ENCODE peak calls at places on chromosomes 11 and 22, in eight cellular contexts. Q is endodermal cell, J is tibial artery, T is kidney, I is PC-9, B is pancreas, A is mesendoderm, N is caudate nucleus. O is an unnamed sample.

GRCh38 chr11:110454609-110455008 is 24.9 kb downstream of the FDX1 start:
- DNase-seq in J (no peak), A (no peak), T (no peak), N (no peak), I (no peak), Q (no peak), B (no peak), O (no peak)

GRCh38 chr22:32106930-32107329 is 52.2 kb downstream of the C22orf42 start:
- DNase-seq in A (peak; percentile 55), N (no peak), B (no peak), Q (peak; percentile 89), T (no peak), I (peak; percentile 30), J (no peak), O (no peak)

GRCh38 chr11:108886608-108887007 is 221.7 kb downstream of the DDX10 start:
- DNase-seq in J (no peak), N (no peak), Q (no peak), I (no peak), B (no peak), A (no peak), T (no peak), O (no peak)

GRCh38 chr11:45921561-45922424 is 663 bp upstream of the LARGE2 start:
- DNase-seq in J (no peak), I (peak; percentile 59), N (no peak), A (peak; percentile 89), Q (peak; percentile 97), B (peak; percentile 98), T (peak; percentile 86), O (no peak)

GRCh38 chr11:5304046-5304445 is 2.3 kb upstream of the OR51B4 start:
- DNase-seq in J (no peak), Q (no peak), A (no peak), I (no peak), T (no peak), N (no peak), B (no peak), O (no peak)

GRCh38 chr11:130831506-130832385 is 84.5 kb downstream of the SNX19 start:
- DNase-seq in J (no peak), N (peak; percentile 33), B (no peak), T (no peak), A (peak; percentile 38), I (no peak), Q (peak; percentile 62), O (no peak)

GRCh38 chr11:76770642-76771445 is 12.3 kb upstream of the TSKU start:
- DNase-seq in Q (peak; percentile 81), J (peak; percentile 88), I (peak; percentile 97), N (no peak), A (peak; percentile 86), T (no peak), B (no peak), O (no peak)

GRCh38 chr22:48369789-48370507 is 1457.7 kb downstream of the BRD1 start:
- DNase-seq in B (no peak), A (peak; percentile 82), Q (peak; percentile 80), N (no peak), T (no peak), I (no peak), J (no peak), O (no peak)

GRCh38 chr11:128726464-128727139 is 32.7 kb downstream of the FLI1 start:
- DNase-seq in A (no peak), Q (no peak), T (no peak), N (peak; percentile 15), J (peak; percentile 35), B (no peak), I (no peak), O (no peak)

GRCh38 chr11:117831661-117832415 is 7.3 kb upstream of the FXYD2 start:
- DNase-seq in I (no peak), B (peak; percentile 41), T (peak; percentile 42), Q (peak; percentile 37), A (no peak), N (no peak), J (peak; percentile 14), O (no peak)

GRCh38 chr22:22201185-22201924 is 43.2 kb upstream of the VPREB1 start:
- DNase-seq in B (no peak), I (no peak), T (no peak), N (peak; percentile 2), Q (peak; percentile 76), A (peak; percentile 58), J (no peak), O (no peak)

GRCh38 chr11:128772814-128773213 is 78.9 kb downstream of the FLI1 start:
- DNase-seq in I (no peak), T (peak; percentile 92), J (peak; percentile 53), B (peak; percentile 77), A (no peak), Q (no peak), N (no peak), O (no peak)

GRCh38 chr11:106021181-106021966 is 666 bp downstream of the MSANTD4 start:
- DNase-seq in J (no peak), B (no peak), I (no peak), Q (no peak), A (no peak), N (no peak), T (no peak), O (no peak)

GRCh38 chr22:20953668-20954500 is 13.2 kb upstream of the AIFM3 start:
- DNase-seq in I (no peak), Q (no peak), A (no peak), J (no peak), T (no peak), N (no peak), B (no peak), O (peak; percentile 90)

GRCh38 chr11:35313066-35313765 is 106.1 kb downstream of the SLC1A2 start:
- DNase-seq in T (no peak), J (no peak), B (no peak), A (no peak), Q (no peak), I (no peak), N (no peak), O (no peak)

GRCh38 chr22:31350410-31350863 is 4.3 kb upstream of the PATZ1 start:
- DNase-seq in T (peak; percentile 84), I (no peak), B (peak; percentile 90), Q (no peak), N (no peak), J (no peak), A (peak; percentile 66), O (no peak)

GRCh38 chr11:68130121-68130520 is 8.9 kb upstream of the CHKA start:
- DNase-seq in I (no peak), T (no peak), B (no peak), J (no peak), N (no peak), A (no peak), Q (no peak), O (no peak)

GRCh38 chr11:68353118-68353517 is 40.7 kb downstream of the LRP5 start:
- DNase-seq in Q (no peak), J (no peak), B (no peak), T (no peak), I (peak; percentile 61), A (no peak), N (no peak), O (no peak)

GRCh38 chr11:17687946-17688670 is 31.3 kb upstream of the MYOD1 start:
- DNase-seq in N (no peak), J (no peak), I (no peak), T (no peak), Q (no peak), B (no peak), A (no peak), O (no peak)

GRCh38 chr11:101446726-101447125 is 137.1 kb downstream of the TRPC6 start:
- DNase-seq in I (no peak), B (no peak), J (no peak), A (no peak), T (no peak), N (no peak), Q (no peak), O (no peak)

GRCh38 chr11:88553204-88553603 is 215.7 kb upstream of the CTSC start:
- DNase-seq in B (no peak), A (no peak), I (no peak), Q (no peak), N (no peak), T (no peak), J (no peak), O (no peak)

GRCh38 chr11:95910638-95911368 is 13.1 kb downstream of the MTMR2 start:
- DNase-seq in I (no peak), J (no peak), T (no peak), B (no peak), N (no peak), A (no peak), Q (no peak), O (no peak)
- H3K27ac ChIP-seq in I (no peak overlapping the region), J (no peak overlapping the region), T (no peak overlapping the region), B (no peak overlapping the region), N (peak overlapping the region; percentile 82), A (no peak overlapping the region), Q (no peak overlapping the region), O (no peak overlapping the region)

DNA sequence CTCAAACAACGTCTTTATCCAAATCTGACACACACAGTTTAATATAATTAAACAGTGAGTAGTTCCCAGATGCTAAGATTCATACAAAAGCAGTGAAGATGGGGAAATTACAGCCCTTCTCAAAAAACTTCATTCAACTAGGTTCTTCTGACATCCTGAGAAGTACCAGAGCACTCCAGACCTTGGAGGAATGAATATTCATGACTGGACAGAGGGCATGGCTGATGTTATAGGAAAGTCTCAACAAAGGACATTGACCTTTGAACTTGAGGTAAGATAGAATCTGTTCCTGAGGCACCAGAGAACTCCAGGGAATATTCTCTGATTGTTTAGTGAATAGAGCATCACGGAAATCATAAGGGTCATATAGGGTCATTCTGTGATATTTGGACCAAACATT is 106.4 kb upstream of the SLC5A12 start:
- DNase-seq in A (no peak), N (no peak), J (no peak), I (no peak), T (no peak), Q (no peak), B (no peak), O (no peak)
- H3K27ac ChIP-seq in A (no peak overlapping the region), N (no peak overlapping the region), J (peak overlapping the region; percentile 62), I (no peak overlapping the region), T (peak overlapping the region; percentile 26), Q (no peak overlapping the region), B (peak overlapping the region; percentile 63), O (no peak overlapping the region)

GRCh38 chr11:94602430-94603372 is 35.5 kb downstream of the PIWIL4 start:
- DNase-seq in T (no peak), N (no peak), A (peak; percentile 73), I (peak; percentile 80), J (peak; percentile 59), Q (no peak), B (peak; percentile 46), O (peak; percentile 77)
- H3K27ac ChIP-seq in T (peak overlapping the region; percentile 36), N (no peak overlapping the region), A (no peak overlapping the region), I (peak overlapping the region; percentile 27), J (no peak overlapping the region), Q (no peak overlapping the region), B (peak overlapping the region; percentile 88), O (peak overlapping the region; percentile 36)

GRCh38 chr11:10379022-10379421 is 74.1 kb downstream of the ADM start:
- DNase-seq in J (no peak), N (no peak), Q (peak; percentile 78), T (no peak), A (peak; percentile 34), I (no peak), B (no peak), O (no peak)

GRCh38 chr11:10379433-10379832 is 74.6 kb downstream of the ADM start:
- DNase-seq in B (no peak), Q (no peak), T (no peak), J (no peak), I (peak; percentile 46), N (no peak), A (no peak), O (no peak)

GRCh38 chr11:10377182-10377581 is 72.3 kb downstream of the ADM start:
- DNase-seq in J (no peak), N (no peak), A (no peak), B (no peak), T (no peak), I (no peak), Q (no peak), O (no peak)

GRCh38 chr11:10379871-10380568 is 75.0 kb upstream of the AMPD3 start:
- DNase-seq in B (no peak), N (no peak), T (no peak), Q (no peak), I (peak; percentile 43), A (no peak), J (no peak), O (peak; percentile 46)

GRCh38 chr11:10378362-10378761 is 73.5 kb downstream of the ADM start:
- DNase-seq in I (no peak), Q (no peak), J (no peak), A (no peak), B (no peak), N (no peak), T (no peak), O (no peak)
- H3K27ac ChIP-seq in I (no peak overlapping the region), Q (no peak overlapping the region), J (no peak overlapping the region), A (no peak overlapping the region), B (no peak overlapping the region), N (no peak overlapping the region), T (no peak overlapping the region), O (no peak overlapping the region)